ENCODE peak calls at places on chromosomes 1 and 21, in nine cellular contexts. F is body of pancreas; X is Panc1; R is uterus; M is mammary epithelial cell; D is dorsolateral prefrontal cortex; Y is mesothelial cell of epicardium; E is CD4-positive, alpha-beta T cell; A is HCT116. G is an unnamed sample.

GRCh38 chr1:244325056-244325764 is 126.5 kb downstream of the ADSS2 start:
- DNase-seq in F (no peak), X (no peak), R (no peak), M (no peak), D (no peak), Y (no peak), E (no peak), A (no peak), G (no peak)

GRCh38 chr1:218365600-218365999 is 20.5 kb downstream of the TGFB2 start:
- DNase-seq in F (no peak), X (no peak), R (peak; percentile 38), M (no peak), D (peak; percentile 52), Y (no peak), E (no peak), A (no peak), G (no peak)

GRCh38 chr1:40612345-40612831 is 53.1 kb downstream of the RIMS3 start:
- DNase-seq in F (peak; percentile 68), X (peak; percentile 64), R (peak; percentile 32), M (peak; percentile 68), D (peak; percentile 64), Y (no peak), E (peak; percentile 64), A (peak; percentile 48), G (peak; percentile 74)

GRCh38 chr21:44708213-44708865 is 3.0 kb downstream of the TSPEAR start:
- DNase-seq in F (no peak), X (no peak), R (no peak), M (no peak), D (peak; percentile 10), Y (no peak), E (no peak), A (no peak), G (no peak)

GRCh38 chr1:201050515-201051277 is 27.2 kb upstream of the KIF21B start:
- DNase-seq in F (no peak), X (no peak), R (no peak), M (no peak), D (no peak), Y (no peak), E (no peak), A (no peak), G (no peak)

GRCh38 chr1:61446531-61446991 is 278.4 kb downstream of the TM2D1 start:
- DNase-seq in F (no peak), X (no peak), R (no peak), M (no peak), D (no peak), Y (no peak), E (no peak), A (no peak), G (no peak)

GRCh38 chr1:218529691-218530310 is 184.7 kb downstream of the TGFB2 start:
- DNase-seq in F (no peak), X (no peak), R (no peak), M (no peak), D (no peak), Y (no peak), E (no peak), A (no peak), G (no peak)

GRCh38 chr1:16122916-16123315 is 33.0 kb downstream of the EPHA2 start:
- DNase-seq in F (no peak), X (no peak), R (peak; percentile 88), M (peak; percentile 97), D (no peak), Y (no peak), E (no peak), A (no peak), G (no peak)

GRCh38 chr1:8142955-8143629 is 117.0 kb upstream of the ERRFI1 start:
- DNase-seq in F (no peak), X (no peak), R (no peak), M (peak; percentile 65), D (no peak), Y (no peak), E (no peak), A (no peak), G (no peak)

GRCh38 chr1:157089789-157090188 is 9.8 kb downstream of the ETV3L start:
- DNase-seq in F (no peak), X (no peak), R (no peak), M (no peak), D (peak; percentile 34), Y (no peak), E (no peak), A (no peak), G (no peak)

GRCh38 chr1:198772626-198773025 is 133.8 kb downstream of the PTPRC start:
- DNase-seq in F (no peak), X (no peak), R (no peak), M (no peak), D (no peak), Y (no peak), E (no peak), A (no peak), G (no peak)

GRCh38 chr1:184912392-184912791 is 61.9 kb downstream of the NIBAN1 start:
- DNase-seq in F (no peak), X (no peak), R (no peak), M (peak; percentile 51), D (no peak), Y (no peak), E (no peak), A (no peak), G (no peak)

GRCh38 chr1:6445062-6445763 is 20.6 kb downstream of the ESPN start:
- DNase-seq in F (peak; percentile 58), X (no peak), R (no peak), M (no peak), D (peak; percentile 41), Y (no peak), E (no peak), A (no peak), G (no peak)

GRCh38 chr1:209389258-209389657 is 194.3 kb upstream of the CAMK1G start:
- DNase-seq in F (no peak), X (peak; percentile 27), R (no peak), M (peak; percentile 98), D (no peak), Y (no peak), E (no peak), A (peak; percentile 72), G (no peak)

GRCh38 chr1:202161151-202162048 is 998 bp upstream of the PTPN7 start:
- DNase-seq in F (no peak), X (no peak), R (no peak), M (no peak), D (no peak), Y (no peak), E (no peak), A (no peak), G (no peak)

GRCh38 chr1:202158810-202159533 is 1.4 kb downstream of the PTPN7 start:
- DNase-seq in F (no peak), X (no peak), R (no peak), M (no peak), D (no peak), Y (no peak), E (no peak), A (no peak), G (no peak)

GRCh38 chr1:202159534-202160371 is 649 bp downstream of the PTPN7 start:
- DNase-seq in F (no peak), X (no peak), R (no peak), M (no peak), D (no peak), Y (no peak), E (no peak), A (no peak), G (no peak)

GRCh38 chr1:202162049-202162417 is 1.6 kb upstream of the PTPN7 start:
- DNase-seq in F (no peak), X (no peak), R (no peak), M (no peak), D (no peak), Y (no peak), E (no peak), A (no peak), G (no peak)

GRCh38 chr1:202160377-202160940 is at the start of gene PTPN7:
- DNase-seq in F (no peak), X (no peak), R (no peak), M (no peak), D (no peak), Y (no peak), E (peak; percentile 71), A (no peak), G (no peak)
- TF ChIP-seq CTCF in F (no peak), X (no peak), R (no peak), M (no peak), D (no peak), Y (no peak), E (peak; percentile 76), A (peak; percentile 13), G (no peak)

GRCh38 chr1:48875736-48876135 is 99.0 kb upstream of the BEND5 start:
- DNase-seq in F (no peak), X (no peak), R (no peak), M (no peak), D (no peak), Y (no peak), E (no peak), A (no peak), G (no peak)

GRCh38 chr1:48873944-48874343 is 97.3 kb upstream of the BEND5 start:
- DNase-seq in F (no peak), X (no peak), R (no peak), M (no peak), D (peak; percentile 40), Y (no peak), E (no peak), A (no peak), G (no peak)

GRCh38 chr1:48878191-48878940 is 101.7 kb upstream of the BEND5 start:
- DNase-seq in F (no peak), X (peak; percentile 63), R (no peak), M (peak; percentile 92), D (no peak), Y (no peak), E (no peak), A (no peak), G (no peak)

GRCh38 chr1:48870596-48870995 is 93.9 kb upstream of the BEND5 start:
- DNase-seq in F (no peak), X (no peak), R (no peak), M (no peak), D (no peak), Y (no peak), E (no peak), A (no peak), G (peak; percentile 4)

GRCh38 chr1:48876221-48876785 is 99.6 kb upstream of the BEND5 start:
- DNase-seq in F (no peak), X (no peak), R (no peak), M (peak; percentile 69), D (no peak), Y (no peak), E (no peak), A (no peak), G (no peak)
- TF ChIP-seq CTCF in F (no peak), X (no peak), R (no peak), M (no peak), D (no peak), Y (no peak), E (no peak), A (no peak), G (no peak)

GRCh38 chr1:56416385-56416972 is 162.9 kb downstream of the PLPP3 start:
- DNase-seq in F (no peak), X (no peak), R (no peak), M (no peak), D (no peak), Y (no peak), E (no peak), A (no peak), G (no peak)
- TF ChIP-seq CTCF in F (no peak), X (peak; percentile 3), R (no peak), M (no peak), D (no peak), Y (no peak), E (no peak), A (no peak), G (peak; percentile 23)

DNA sequence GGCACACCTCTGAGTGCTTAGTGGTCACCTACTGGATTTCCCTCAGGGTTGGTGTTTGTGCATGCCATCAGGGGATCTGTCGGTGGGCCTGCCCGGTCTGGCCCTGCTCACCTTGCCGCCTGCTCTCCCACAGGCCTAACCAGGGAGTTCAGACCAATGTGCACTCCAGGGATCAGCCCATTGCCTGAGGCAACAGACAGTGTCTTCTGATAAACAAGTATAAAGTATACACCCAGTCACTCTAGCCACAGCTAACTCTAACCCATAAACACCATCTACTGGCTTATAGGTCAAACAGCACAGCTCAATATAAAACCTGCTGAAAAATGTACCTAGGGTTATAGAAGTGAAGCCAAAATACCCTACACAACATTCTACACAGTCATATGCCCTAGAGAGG is 1300.0 kb downstream of the PLA2G4A start:
- DNase-seq in F (no peak), X (no peak), R (no peak), M (peak; percentile 35), D (no peak), Y (no peak), E (no peak), A (no peak), G (no peak)
- TF ChIP-seq CTCF in F (no peak), X (peak; percentile 14), R (no peak), M (no peak), D (no peak), Y (no peak), E (no peak), A (no peak), G (no peak)

G was measured in neural crest cell.